ENCODE peak calls at places on chromosomes 3 and 15, in eight cellular contexts. C is SJSA1; T is adipocyte; G is mesendoderm; Q is CD8-positive, alpha-beta T cell; P is keratinocyte; A is thoracic aorta; L is Peyer's patch. Z is an unnamed sample. For H3K27me3 and H3K4me1, the result is how much of the 10 kb centered on the place peaks cover.

GRCh38 chr15:59340325-59340724 is 32.3 kb downstream of the MYO1E start:
- DNase-seq in T (no peak), Q (no peak), P (no peak), L (no peak), G (no peak), A (no peak), C (no peak), Z (no peak)

GRCh38 chr3:187713504-187713903 is 11.1 kb upstream of the RTP2 start:
- DNase-seq in L (no peak), C (peak), Q (no peak), G (peak), T (peak), P (no peak), A (no peak), Z (peak)

GRCh38 chr3:32380097-32380496 is 11.6 kb upstream of the CMTM7 start:
- DNase-seq in C (no peak), G (no peak), Q (no peak), L (no peak), T (no peak), P (no peak), A (no peak), Z (no peak)

GRCh38 chr15:101276501-101277037 is 716 bp downstream of the SELENOS start:
- DNase-seq in L (no peak), A (no peak), T (peak), G (peak), Q (no peak), P (no peak), C (peak), Z (no peak)

GRCh38 chr3:126539558-126540250 is 15.7 kb downstream of the CHST13 start:
- DNase-seq in P (no peak), A (no peak), Q (no peak), T (no peak), C (no peak), L (no peak), G (no peak), Z (no peak)

GRCh38 chr3:6142707-6143106 is 718.2 kb upstream of the GRM7 start:
- DNase-seq in G (no peak), Q (no peak), T (no peak), P (no peak), A (no peak), L (no peak), C (no peak), Z (no peak)

GRCh38 chr15:68415061-68415460 is 16.9 kb downstream of the ITGA11 start:
- DNase-seq in A (no peak), Q (no peak), T (no peak), G (no peak), C (no peak), L (no peak), P (no peak), Z (no peak)

GRCh38 chr3:170222647-170223541 is 670 bp downstream of the PRKCI start:
- DNase-seq in Q (peak), A (peak), G (peak), T (peak), L (no peak), P (no peak), C (peak), Z (peak)

GRCh38 chr3:132033471-132033870 is 1.3 kb downstream of the CPNE4 start:
- DNase-seq in G (peak), T (no peak), L (no peak), Q (no peak), A (no peak), P (no peak), C (no peak), Z (no peak)

GRCh38 chr3:34212175-34212574 is 413.7 kb downstream of the PDCD6IP start:
- DNase-seq in G (no peak), Q (no peak), L (no peak), C (no peak), T (peak), A (no peak), P (no peak), Z (no peak)

GRCh38 chr3:129888739-129889138 is 4.8 kb downstream of the TMCC1 start:
- DNase-seq in C (peak), A (no peak), Q (no peak), P (no peak), T (peak), G (no peak), L (no peak), Z (no peak)

GRCh38 chr3:107265526-107265925 is 111.7 kb upstream of the CCDC54 start:
- DNase-seq in G (no peak), P (no peak), L (no peak), C (no peak), Q (no peak), T (no peak), A (no peak), Z (no peak)

GRCh38 chr3:157094751-157095480 is 65.0 kb downstream of the CCNL1 start:
- DNase-seq in A (no peak), T (no peak), Q (no peak), G (no peak), P (no peak), C (no peak), L (no peak), Z (no peak)

GRCh38 chr15:49876401-49877038 is 242.5 kb downstream of the ATP8B4 start:
- DNase-seq in L (no peak), Q (no peak), T (no peak), A (no peak), G (peak), C (no peak), P (no peak), Z (peak)

GRCh38 chr3:71930056-71930991 is 145.4 kb upstream of the PROK2 start:
- DNase-seq in T (peak), G (peak), L (no peak), P (peak), Q (no peak), A (no peak), C (peak), Z (peak)

GRCh38 chr15:79089890-79090486 is 592 bp downstream of the RASGRF1 start:
- DNase-seq in P (no peak), C (no peak), T (no peak), G (peak), Q (no peak), L (no peak), A (no peak), Z (no peak)

GRCh38 chr3:73925045-73925444 is 300.3 kb upstream of the PDZRN3 start:
- DNase-seq in L (no peak), P (no peak), G (no peak), Q (no peak), C (no peak), A (no peak), T (no peak), Z (no peak)

GRCh38 chr15:49328941-49329340 is 94.1 kb upstream of the FGF7 start:
- DNase-seq in L (no peak), G (peak), P (no peak), T (no peak), Q (no peak), A (no peak), C (no peak), Z (no peak)

GRCh38 chr15:52764731-52765130 is 25.4 kb downstream of the ONECUT1 start:
- DNase-seq in P (no peak), L (no peak), A (no peak), Q (no peak), T (no peak), C (no peak), G (no peak), Z (no peak)

GRCh38 chr3:73298243-73299183 is 237.1 kb downstream of the EBLN2 start:
- DNase-seq in G (no peak), T (no peak), L (no peak), C (no peak), A (no peak), P (no peak), Q (no peak), Z (no peak)

GRCh38 chr3:43423142-43423541 is 136.8 kb downstream of the SNRK start:
- DNase-seq in C (peak), P (no peak), A (peak), Q (no peak), T (no peak), G (no peak), L (no peak), Z (no peak)

GRCh38 chr3:47250309-47251060 is 32.1 kb downstream of the KIF9 start:
- DNase-seq in C (peak), L (no peak), Q (no peak), A (no peak), T (peak), G (peak), P (no peak), Z (no peak)

GRCh38 chr15:78949461-78949860 is 4.6 kb upstream of the CTSH start:
- DNase-seq in A (no peak), G (no peak), P (no peak), Q (no peak), L (no peak), C (no peak), T (no peak), Z (no peak)

GRCh38 chr3:112505907-112506306 is 6.6 kb upstream of the BTLA start:
- DNase-seq in G (no peak), P (no peak), Q (no peak), A (no peak), L (no peak), T (no peak), C (no peak), Z (no peak)

GRCh38 chr3:72311425-72311824 is 526.5 kb upstream of the PROK2 start:
- DNase-seq in C (no peak), P (no peak), A (no peak), Q (no peak), G (no peak), L (no peak), T (peak), Z (no peak)

GRCh38 chr15:38041576-38041975 is 107.1 kb downstream of the TMCO5A start:
- DNase-seq in P (no peak), G (peak), T (peak), L (no peak), C (no peak), Q (no peak), A (no peak), Z (no peak)

GRCh38 chr15:35000511-35000910 is 12.4 kb upstream of the ZNF770 start:
- DNase-seq in A (no peak), C (no peak), T (peak), Q (no peak), P (peak), G (no peak), L (no peak), Z (no peak)

GRCh38 chr3:147420361-147421183 is 11.4 kb downstream of the ZIC1 start:
- DNase-seq in L (no peak), A (no peak), G (peak), T (no peak), P (no peak), C (no peak), Q (no peak), Z (no peak)

GRCh38 chr3:147419731-147420360 is 10.7 kb downstream of the ZIC1 start:
- DNase-seq in G (no peak), C (no peak), T (no peak), Q (no peak), A (no peak), L (no peak), P (no peak), Z (no peak)

GRCh38 chr3:147417896-147418295 is 8.7 kb downstream of the ZIC1 start:
- DNase-seq in A (no peak), Q (no peak), C (no peak), T (no peak), G (no peak), P (no peak), L (no peak), Z (no peak)

GRCh38 chr3:147419062-147419701 is 10.0 kb downstream of the ZIC1 start:
- DNase-seq in L (no peak), A (no peak), Q (no peak), T (peak), G (peak), P (no peak), C (no peak), Z (no peak)

DNA sequence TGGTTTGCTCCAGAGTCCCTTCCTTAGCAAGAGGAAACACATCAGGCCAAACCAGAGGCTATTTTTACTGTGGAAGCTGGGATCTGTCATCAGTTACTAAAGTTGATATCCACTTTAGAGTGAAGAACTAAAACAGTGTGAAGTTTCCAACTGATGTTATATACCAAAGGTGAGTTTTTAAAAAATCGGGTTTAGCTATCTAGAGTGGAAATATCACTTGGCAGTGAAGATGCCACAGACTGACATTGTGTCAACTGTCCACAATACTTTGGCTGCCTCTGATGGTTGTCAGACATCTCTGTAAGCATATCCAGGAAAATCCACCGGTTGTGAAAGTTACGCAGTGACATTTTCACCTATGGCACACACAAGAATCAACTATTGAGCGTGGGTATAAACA is 9.2 kb downstream of the ZIC1 start:
- DNase-seq in L (no peak), G (no peak), C (no peak), T (no peak), P (no peak), A (no peak), Q (no peak), Z (no peak)
- H3K27me3 ChIP-seq in L (under half), G (half or more), C (under half), T (half or more), P (half or more), A (under half), Q (under half), Z (under half)

GRCh38 chr15:92073044-92073785 is 219.7 kb downstream of the SLCO3A1 start:
- DNase-seq in L (no peak), P (no peak), Q (no peak), G (no peak), A (no peak), C (no peak), T (no peak), Z (no peak)

GRCh38 chr15:92074161-92074560 is 220.7 kb downstream of the SLCO3A1 start:
- DNase-seq in L (no peak), P (no peak), A (no peak), T (no peak), C (no peak), G (peak), Q (no peak), Z (no peak)

GRCh38 chr15:92068121-92068520 is 214.6 kb downstream of the SLCO3A1 start:
- DNase-seq in G (no peak), P (no peak), T (no peak), L (no peak), A (no peak), Q (no peak), C (no peak), Z (no peak)

GRCh38 chr15:92071030-92071644 is 217.6 kb downstream of the SLCO3A1 start:
- DNase-seq in A (no peak), C (no peak), P (no peak), Q (no peak), G (no peak), L (no peak), T (no peak), Z (no peak)

GRCh38 chr15:92069308-92070244 is 216.1 kb downstream of the SLCO3A1 start:
- DNase-seq in T (peak), C (peak), L (no peak), P (peak), A (peak), G (peak), Q (peak), Z (peak)
- H3K4me3 ChIP-seq in T (peak), C (peak), L (no peak), P (peak), A (peak), G (no peak), Q (no peak), Z (no peak)

GRCh38 chr3:15050405-15051092 is 14.6 kb downstream of the MRPS25 start:
- DNase-seq in T (no peak), L (peak), A (no peak), G (no peak), C (no peak), Q (no peak), P (no peak), Z (no peak)

GRCh38 chr3:15052335-15053242 is 12.5 kb downstream of the MRPS25 start:
- DNase-seq in Q (no peak), P (no peak), L (no peak), G (no peak), T (no peak), C (no peak), A (no peak), Z (no peak)

GRCh38 chr3:15051531-15051930 is 13.6 kb downstream of the MRPS25 start:
- DNase-seq in G (peak), T (peak), C (no peak), Q (peak), P (no peak), A (no peak), L (peak), Z (peak)

GRCh38 chr3:15045667-15046066 is 19.4 kb downstream of the MRPS25 start:
- DNase-seq in G (no peak), Q (no peak), A (no peak), C (no peak), P (no peak), T (no peak), L (no peak), Z (no peak)

GRCh38 chr3:15049584-15049983 is 15.5 kb downstream of the MRPS25 start:
- DNase-seq in A (no peak), L (no peak), T (no peak), G (no peak), Q (no peak), P (no peak), C (no peak), Z (peak)
- H3K4me1 ChIP-seq in A (under half), L (under half), T (under half), G (under half), Q (under half), P (under half), C (under half), Z (under half)

GRCh38 chr3:125107861-125108567 is 52.2 kb upstream of the HEG1 start:
- DNase-seq in P (peak), Q (no peak), T (peak), L (no peak), G (no peak), C (peak), A (no peak), Z (no peak)
- H3K27me3 ChIP-seq in P (under half), Q (under half), T (under half), L (under half), G (under half), C (under half), A (under half), Z (under half)

Z was measured in small intestine.